ENCODE peak calls at places on chromosomes 6 and 20, in six cellular contexts. One of them, this sample, is unnamed.

GRCh38 chr20:47725248-47725973 is 59.9 kb downstream of the SULF2 start:
- DNase-seq in cardiac muscle cell: peak; percentile 92
- DNase-seq in astrocyte of the spinal cord: peak; percentile 73
- DNase-seq in fibroblast of mammary gland: peak; percentile 84
- DNase-seq in Peyer's patch: peak; percentile 88
- DNase-seq in mucosa of descending colon: peak; percentile 79
- DNase-seq in this sample: peak; percentile 79

GRCh38 chr6:112906737-112907136 is 559.6 kb downstream of the RFPL4B start:
- DNase-seq in cardiac muscle cell: peak; percentile 86
- DNase-seq in astrocyte of the spinal cord: peak; percentile 97
- DNase-seq in fibroblast of mammary gland: peak; percentile 91
- DNase-seq in Peyer's patch: no peak
- DNase-seq in mucosa of descending colon: no peak
- DNase-seq in this sample: no peak

GRCh38 chr6:129637340-129638054 is 72.5 kb downstream of the ARHGAP18 start:
- DNase-seq in cardiac muscle cell: no peak
- DNase-seq in astrocyte of the spinal cord: no peak
- DNase-seq in fibroblast of mammary gland: no peak
- DNase-seq in Peyer's patch: no peak
- DNase-seq in mucosa of descending colon: no peak
- DNase-seq in this sample: no peak

GRCh38 chr20:41232971-41233926 is 84.3 kb downstream of the ZHX3 start:
- DNase-seq in cardiac muscle cell: peak; percentile 80
- DNase-seq in astrocyte of the spinal cord: peak; percentile 86
- DNase-seq in fibroblast of mammary gland: peak; percentile 97
- DNase-seq in Peyer's patch: no peak
- DNase-seq in mucosa of descending colon: no peak
- DNase-seq in this sample: no peak

GRCh38 chr20:20772492-20773047 is 60.1 kb upstream of the RALGAPA2 start:
- DNase-seq in cardiac muscle cell: no peak
- DNase-seq in astrocyte of the spinal cord: no peak
- DNase-seq in fibroblast of mammary gland: no peak
- DNase-seq in Peyer's patch: no peak
- DNase-seq in mucosa of descending colon: no peak
- DNase-seq in this sample: no peak

GRCh38 chr6:122033564-122034181 is 365.8 kb upstream of the HSF2 start:
- DNase-seq in cardiac muscle cell: peak; percentile 77
- DNase-seq in astrocyte of the spinal cord: peak; percentile 77
- DNase-seq in fibroblast of mammary gland: peak; percentile 71
- DNase-seq in Peyer's patch: no peak
- DNase-seq in mucosa of descending colon: no peak
- DNase-seq in this sample: no peak

GRCh38 chr20:44959082-44959895 is 908 bp downstream of the TOMM34 start:
- DNase-seq in cardiac muscle cell: peak; percentile 51
- DNase-seq in astrocyte of the spinal cord: peak; percentile 55
- DNase-seq in fibroblast of mammary gland: peak; percentile 83
- DNase-seq in Peyer's patch: peak; percentile 63
- DNase-seq in mucosa of descending colon: no peak
- DNase-seq in this sample: no peak

GRCh38 chr20:16806886-16807285 is 58.7 kb downstream of the OTOR start:
- DNase-seq in cardiac muscle cell: no peak
- DNase-seq in astrocyte of the spinal cord: no peak
- DNase-seq in fibroblast of mammary gland: peak; percentile 9
- DNase-seq in Peyer's patch: no peak
- DNase-seq in mucosa of descending colon: no peak
- DNase-seq in this sample: no peak

GRCh38 chr6:16712931-16713484 is 48.3 kb downstream of the ATXN1 start:
- DNase-seq in cardiac muscle cell: peak; percentile 96
- DNase-seq in astrocyte of the spinal cord: peak; percentile 91
- DNase-seq in fibroblast of mammary gland: peak; percentile 96
- DNase-seq in Peyer's patch: no peak
- DNase-seq in mucosa of descending colon: no peak
- DNase-seq in this sample: no peak

GRCh38 chr20:18218249-18218648 is 70.1 kb upstream of the ZNF133 start:
- DNase-seq in cardiac muscle cell: no peak
- DNase-seq in astrocyte of the spinal cord: no peak
- DNase-seq in fibroblast of mammary gland: no peak
- DNase-seq in Peyer's patch: no peak
- DNase-seq in mucosa of descending colon: no peak
- DNase-seq in this sample: no peak

GRCh38 chr6:108243836-108244235 is 17.0 kb downstream of the SNX3 start:
- DNase-seq in cardiac muscle cell: peak; percentile 19
- DNase-seq in astrocyte of the spinal cord: peak; percentile 12
- DNase-seq in fibroblast of mammary gland: no peak
- DNase-seq in Peyer's patch: no peak
- DNase-seq in mucosa of descending colon: no peak
- DNase-seq in this sample: no peak

GRCh38 chr20:49583343-49583668 is 15.4 kb upstream of the PTGIS start:
- DNase-seq in cardiac muscle cell: no peak
- DNase-seq in astrocyte of the spinal cord: no peak
- DNase-seq in fibroblast of mammary gland: no peak
- DNase-seq in Peyer's patch: no peak
- DNase-seq in mucosa of descending colon: no peak
- DNase-seq in this sample: no peak

GRCh38 chr6:137816133-137816579 is 50.9 kb upstream of the TNFAIP3 start:
- DNase-seq in cardiac muscle cell: no peak
- DNase-seq in astrocyte of the spinal cord: no peak
- DNase-seq in fibroblast of mammary gland: no peak
- DNase-seq in Peyer's patch: no peak
- DNase-seq in mucosa of descending colon: no peak
- DNase-seq in this sample: no peak

GRCh38 chr6:227812-228338 is 64.4 kb upstream of the DUSP22 start:
- DNase-seq in cardiac muscle cell: no peak
- DNase-seq in astrocyte of the spinal cord: no peak
- DNase-seq in fibroblast of mammary gland: no peak
- DNase-seq in Peyer's patch: no peak
- DNase-seq in mucosa of descending colon: no peak
- DNase-seq in this sample: no peak

GRCh38 chr20:35463455-35464300 is 8.3 kb downstream of the CEP250 start:
- DNase-seq in cardiac muscle cell: peak; percentile 81
- DNase-seq in astrocyte of the spinal cord: peak; percentile 73
- DNase-seq in fibroblast of mammary gland: peak; percentile 78
- DNase-seq in Peyer's patch: peak; percentile 81
- DNase-seq in mucosa of descending colon: no peak
- DNase-seq in this sample: peak; percentile 42

GRCh38 chr6:90397929-90398674 is 101.5 kb upstream of the BACH2 start:
- DNase-seq in cardiac muscle cell: no peak
- DNase-seq in astrocyte of the spinal cord: no peak
- DNase-seq in fibroblast of mammary gland: no peak
- DNase-seq in Peyer's patch: no peak
- DNase-seq in mucosa of descending colon: no peak
- DNase-seq in this sample: no peak

GRCh38 chr6:166540631-166541331 is 45.7 kb downstream of the RAMACL start:
- DNase-seq in cardiac muscle cell: no peak
- DNase-seq in astrocyte of the spinal cord: no peak
- DNase-seq in fibroblast of mammary gland: peak; percentile 88
- DNase-seq in Peyer's patch: peak; percentile 72
- DNase-seq in mucosa of descending colon: peak; percentile 42
- DNase-seq in this sample: peak; percentile 90

GRCh38 chr20:16292227-16292626 is 281.0 kb downstream of the KIF16B start:
- DNase-seq in cardiac muscle cell: peak; percentile 7
- DNase-seq in astrocyte of the spinal cord: no peak
- DNase-seq in fibroblast of mammary gland: peak; percentile 59
- DNase-seq in Peyer's patch: no peak
- DNase-seq in mucosa of descending colon: no peak
- DNase-seq in this sample: no peak

GRCh38 chr6:89117285-89118108 is at the start of gene SRSF12:
- DNase-seq in cardiac muscle cell: peak; percentile 65
- DNase-seq in astrocyte of the spinal cord: no peak
- DNase-seq in fibroblast of mammary gland: no peak
- DNase-seq in Peyer's patch: peak; percentile 52
- DNase-seq in mucosa of descending colon: peak; percentile 55
- DNase-seq in this sample: no peak

GRCh38 chr6:43223175-43223574 is 6.1 kb downstream of the DNPH1 start:
- DNase-seq in cardiac muscle cell: no peak
- DNase-seq in astrocyte of the spinal cord: no peak
- DNase-seq in fibroblast of mammary gland: no peak
- DNase-seq in Peyer's patch: no peak
- DNase-seq in mucosa of descending colon: no peak
- DNase-seq in this sample: no peak

GRCh38 chr6:43229803-43230239 is 540 bp upstream of the DNPH1 start:
- DNase-seq in cardiac muscle cell: no peak
- DNase-seq in astrocyte of the spinal cord: no peak
- DNase-seq in fibroblast of mammary gland: no peak
- DNase-seq in Peyer's patch: no peak
- DNase-seq in mucosa of descending colon: no peak
- DNase-seq in this sample: no peak

GRCh38 chr6:43228951-43229802 is at the start of gene DNPH1:
- DNase-seq in cardiac muscle cell: peak; percentile 75
- DNase-seq in astrocyte of the spinal cord: peak; percentile 46
- DNase-seq in fibroblast of mammary gland: peak; percentile 54
- DNase-seq in Peyer's patch: peak; percentile 89
- DNase-seq in mucosa of descending colon: peak; percentile 90
- DNase-seq in this sample: no peak

GRCh38 chr6:43222418-43223059 is 6.7 kb downstream of the DNPH1 start:
- DNase-seq in cardiac muscle cell: no peak
- DNase-seq in astrocyte of the spinal cord: no peak
- DNase-seq in fibroblast of mammary gland: no peak
- DNase-seq in Peyer's patch: no peak
- DNase-seq in mucosa of descending colon: no peak
- DNase-seq in this sample: no peak

DNA sequence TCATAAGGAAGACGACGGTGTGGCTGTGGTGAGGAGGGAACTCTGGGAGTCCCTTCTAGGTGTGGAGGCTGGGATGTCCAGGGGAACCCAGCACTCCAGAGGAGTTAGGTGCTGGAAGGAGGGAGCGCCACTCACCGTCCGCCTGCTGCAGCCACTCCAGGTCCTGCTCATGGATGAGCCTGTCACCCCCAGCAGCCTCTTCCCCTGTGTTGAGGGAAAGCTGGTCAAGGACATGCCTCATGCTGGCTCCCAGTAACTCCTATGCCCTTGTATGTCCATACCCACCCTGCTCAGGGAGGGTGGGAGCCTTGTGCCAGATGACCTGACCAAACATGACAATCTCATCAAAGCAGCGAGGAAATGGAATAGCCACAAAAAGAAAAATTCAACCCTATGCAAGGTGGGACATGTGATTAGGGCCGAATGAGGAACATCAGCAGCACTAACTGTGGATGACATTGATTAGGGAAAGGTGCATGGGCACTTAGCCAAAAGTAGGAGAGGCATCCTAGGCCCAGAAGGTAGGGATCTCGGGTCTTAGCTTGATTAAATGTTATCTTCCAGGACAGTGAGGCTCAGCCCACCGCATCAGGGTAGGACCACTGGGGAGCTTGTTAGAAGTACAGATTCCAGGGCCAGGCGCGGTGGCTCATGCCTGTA is 3.0 kb downstream of the DNPH1 start:
- DNase-seq in cardiac muscle cell: no peak
- DNase-seq in astrocyte of the spinal cord: no peak
- DNase-seq in fibroblast of mammary gland: no peak
- DNase-seq in Peyer's patch: peak; percentile 37
- DNase-seq in mucosa of descending colon: no peak
- DNase-seq in this sample: no peak
- H3K4me3 ChIP-seq in cardiac muscle cell: no peak overlapping the region
- H3K4me3 ChIP-seq in astrocyte of the spinal cord: no peak overlapping the region
- H3K4me3 ChIP-seq in fibroblast of mammary gland: no peak overlapping the region
- H3K4me3 ChIP-seq in Peyer's patch: no peak overlapping the region
- H3K4me3 ChIP-seq in mucosa of descending colon: no peak overlapping the region
- H3K4me3 ChIP-seq in this sample: no peak overlapping the region

GRCh38 chr20:22106308-22106938 is 401.0 kb downstream of the PAX1 start:
- DNase-seq in cardiac muscle cell: no peak
- DNase-seq in astrocyte of the spinal cord: peak; percentile 33
- DNase-seq in fibroblast of mammary gland: peak; percentile 63
- DNase-seq in Peyer's patch: no peak
- DNase-seq in mucosa of descending colon: no peak
- DNase-seq in this sample: no peak
- TF ChIP-seq CTCF in cardiac muscle cell: no peak
- TF ChIP-seq CTCF in astrocyte of the spinal cord: peak; percentile 33
- TF ChIP-seq CTCF in fibroblast of mammary gland: peak; percentile 65
- TF ChIP-seq CTCF in Peyer's patch: no peak
- TF ChIP-seq CTCF in mucosa of descending colon: no peak
- TF ChIP-seq CTCF in this sample: no peak

GRCh38 chr6:159727717-159728440 is 573 bp downstream of the WTAP start:
- DNase-seq in cardiac muscle cell: peak; percentile 33
- DNase-seq in astrocyte of the spinal cord: peak; percentile 52
- DNase-seq in fibroblast of mammary gland: peak; percentile 25
- DNase-seq in Peyer's patch: no peak
- DNase-seq in mucosa of descending colon: no peak
- DNase-seq in this sample: no peak

GRCh38 chr6:159728552-159728951 is 1.2 kb downstream of the WTAP start:
- DNase-seq in cardiac muscle cell: peak; percentile 9
- DNase-seq in astrocyte of the spinal cord: peak; percentile 16
- DNase-seq in fibroblast of mammary gland: peak; percentile 22
- DNase-seq in Peyer's patch: no peak
- DNase-seq in mucosa of descending colon: no peak
- DNase-seq in this sample: no peak

GRCh38 chr6:159726918-159727716 is at the start of gene WTAP:
- DNase-seq in cardiac muscle cell: peak; percentile 97
- DNase-seq in astrocyte of the spinal cord: peak; percentile 97
- DNase-seq in fibroblast of mammary gland: peak; percentile 91
- DNase-seq in Peyer's patch: peak; percentile 99
- DNase-seq in mucosa of descending colon: peak; percentile 98
- DNase-seq in this sample: peak; percentile 97

GRCh38 chr6:159730277-159730676 is 3.0 kb downstream of the WTAP start:
- DNase-seq in cardiac muscle cell: no peak
- DNase-seq in astrocyte of the spinal cord: no peak
- DNase-seq in fibroblast of mammary gland: no peak
- DNase-seq in Peyer's patch: no peak
- DNase-seq in mucosa of descending colon: no peak
- DNase-seq in this sample: no peak

DNA sequence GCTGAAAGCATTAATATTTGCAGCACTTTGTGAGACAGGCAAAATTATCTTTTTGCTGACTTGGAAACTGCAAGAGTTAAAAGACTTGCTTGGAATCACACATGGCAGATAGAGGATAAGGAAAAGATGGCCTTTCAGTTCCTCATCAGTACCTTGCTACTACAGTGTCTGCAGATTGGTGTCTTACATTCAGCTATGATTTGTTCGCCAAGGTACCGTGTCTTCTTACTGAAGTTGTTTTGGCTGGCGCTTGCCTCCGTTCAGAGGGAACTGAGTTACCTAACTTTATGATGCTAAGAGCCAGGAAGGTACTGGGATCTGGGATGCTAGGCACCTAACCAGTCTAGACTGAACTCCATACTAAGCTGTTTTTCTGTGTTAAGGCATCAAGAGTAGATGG is 2.3 kb downstream of the WTAP start:
- DNase-seq in cardiac muscle cell: peak; percentile 19
- DNase-seq in astrocyte of the spinal cord: peak; percentile 25
- DNase-seq in fibroblast of mammary gland: peak; percentile 45
- DNase-seq in Peyer's patch: no peak
- DNase-seq in mucosa of descending colon: no peak
- DNase-seq in this sample: no peak
- H3K4me3 ChIP-seq in cardiac muscle cell: peak overlapping the region; percentile 69
- H3K4me3 ChIP-seq in astrocyte of the spinal cord: peak overlapping the region; percentile 86
- H3K4me3 ChIP-seq in fibroblast of mammary gland: peak overlapping the region; percentile 91
- H3K4me3 ChIP-seq in Peyer's patch: no peak overlapping the region
- H3K4me3 ChIP-seq in mucosa of descending colon: no peak overlapping the region
- H3K4me3 ChIP-seq in this sample: peak overlapping the region; percentile 31

GRCh38 chr20:58237318-58238182 is 9.1 kb upstream of the ANKRD60 start:
- DNase-seq in cardiac muscle cell: peak; percentile 30
- DNase-seq in astrocyte of the spinal cord: peak; percentile 72
- DNase-seq in fibroblast of mammary gland: peak; percentile 91
- DNase-seq in Peyer's patch: no peak
- DNase-seq in mucosa of descending colon: no peak
- DNase-seq in this sample: no peak
- TF ChIP-seq CTCF in cardiac muscle cell: no peak
- TF ChIP-seq CTCF in astrocyte of the spinal cord: no peak
- TF ChIP-seq CTCF in fibroblast of mammary gland: no peak
- TF ChIP-seq CTCF in Peyer's patch: no peak
- TF ChIP-seq CTCF in mucosa of descending colon: no peak
- TF ChIP-seq CTCF in this sample: no peak

This sample was measured in GM12864.